ENCODE peak calls at places on chromosomes 5 and 9, in nine cellular contexts. R is GM03348, T is Kasumi-1, C is cerebellar cortex, S is AG08395, J is K562, V is IMR-90, D is AG09319, K is NCI-H460. I is an unnamed sample.

GRCh38 chr5:72510610-72511121 is 3.5 kb upstream of the ZNF366 start:
- DNase-seq in J (no peak), D (no peak), T (no peak), R (peak; percentile 83), S (peak; percentile 91), K (no peak), C (no peak), V (peak; percentile 86), I (peak; percentile 70)

GRCh38 chr5:57501414-57502321 is 19.1 kb upstream of the ACTBL2 start:
- DNase-seq in V (no peak), D (no peak), S (no peak), T (no peak), K (no peak), J (no peak), C (no peak), R (no peak), I (no peak)

GRCh38 chr5:78295035-78295961 is 800 bp upstream of the AP3B1 start:
- DNase-seq in T (no peak), C (peak; percentile 26), D (no peak), R (peak; percentile 39), S (peak; percentile 30), J (peak; percentile 40), V (no peak), K (no peak), I (peak; percentile 66)

GRCh38 chr9:121816845-121817450 is 165.5 kb downstream of the DAB2IP start:
- DNase-seq in J (no peak), K (no peak), D (no peak), C (no peak), R (no peak), T (no peak), V (no peak), S (no peak), I (no peak)

GRCh38 chr9:129490583-129491485 is 130.1 kb downstream of the C9orf50 start:
- DNase-seq in D (no peak), C (no peak), V (no peak), R (no peak), J (peak; percentile 57), T (peak; percentile 22), K (no peak), S (no peak), I (peak; percentile 82)

GRCh38 chr5:77944757-77945340 is 168.7 kb upstream of the TBCA start:
- DNase-seq in V (no peak), J (no peak), R (no peak), S (no peak), T (no peak), C (no peak), D (no peak), K (no peak), I (no peak)

GRCh38 chr5:76735762-76736545 is 20.0 kb downstream of the F2R start:
- DNase-seq in K (no peak), D (no peak), S (no peak), R (no peak), J (peak; percentile 26), T (no peak), C (peak; percentile 78), V (no peak), I (no peak)

GRCh38 chr9:135792268-135793128 is 90.5 kb downstream of the KCNT1 start:
- DNase-seq in R (no peak), J (peak; percentile 71), C (no peak), D (no peak), T (no peak), K (no peak), S (no peak), V (no peak), I (no peak)

GRCh38 chr5:134581241-134581981 is 51.2 kb downstream of the SAR1B start:
- DNase-seq in V (no peak), D (no peak), K (no peak), S (peak; percentile 23), J (peak; percentile 10), T (no peak), R (no peak), C (no peak), I (peak; percentile 69)

GRCh38 chr5:39714036-39714698 is 289.4 kb upstream of the DAB2 start:
- DNase-seq in S (peak; percentile 46), R (peak; percentile 42), D (peak; percentile 28), T (peak; percentile 50), K (peak; percentile 89), V (peak; percentile 68), C (peak; percentile 30), J (peak; percentile 64), I (no peak)

I was measured in sigmoid colon.